ENCODE peak calls at places on chromosomes 11 and 22, in five cellular contexts. U is AG10803, S is fibroblast of lung, B is uterus, X is AG09319. Y is an unnamed sample.

GRCh38 chr11:130737041-130737830 is 179.0 kb downstream of the SNX19 start:
- DNase-seq in X (no peak), S (no peak), U (no peak), B (no peak), Y (no peak)

GRCh38 chr11:59062602-59063529 is 23.2 kb upstream of the GLYATL1B start:
- DNase-seq in U (no peak), B (no peak), S (no peak), X (no peak), Y (no peak)

GRCh38 chr11:113045146-113045545 is 83.9 kb downstream of the NCAM1 start:
- DNase-seq in X (no peak), B (no peak), S (no peak), U (no peak), Y (no peak)

GRCh38 chr22:30947821-30948454 is 20.6 kb downstream of the MORC2 start:
- DNase-seq in X (peak; percentile 31), U (peak; percentile 71), B (no peak), S (peak; percentile 79), Y (peak; percentile 53)

GRCh38 chr11:75369846-75370245 is 18.4 kb upstream of the ARRB1 start:
- DNase-seq in U (no peak), X (no peak), B (no peak), S (no peak), Y (no peak)

GRCh38 chr11:86926975-86927374 is 28.2 kb downstream of the FZD4 start:
- DNase-seq in S (no peak), B (no peak), X (no peak), U (no peak), Y (no peak)

GRCh38 chr11:108112059-108112458 is 9.3 kb upstream of the ACAT1 start:
- DNase-seq in X (no peak), B (no peak), U (no peak), S (peak; percentile 17), Y (no peak)

GRCh38 chr11:76455331-76455730 is 10.5 kb downstream of the EMSY start:
- DNase-seq in B (no peak), X (no peak), S (no peak), U (no peak), Y (no peak)

GRCh38 chr11:15930442-15931025 is 425.8 kb downstream of the SOX6 start:
- DNase-seq in B (no peak), X (no peak), S (no peak), U (no peak), Y (no peak)

GRCh38 chr11:120057595-120058581 is 80.0 kb downstream of the TRIM29 start:
- DNase-seq in X (no peak), B (no peak), U (peak; percentile 42), S (no peak), Y (no peak)

GRCh38 chr11:102553835-102554282 is 23.3 kb upstream of the MMP7 start:
- DNase-seq in S (no peak), X (no peak), B (no peak), U (no peak), Y (no peak)

GRCh38 chr11:107545101-107545514 is 20.4 kb downstream of the ALKBH8 start:
- DNase-seq in S (peak; percentile 19), U (peak; percentile 26), X (no peak), B (no peak), Y (no peak)

GRCh38 chr11:82960000-82960778 is 58.7 kb downstream of the DDIAS start:
- DNase-seq in U (no peak), S (no peak), B (no peak), X (no peak), Y (no peak)

GRCh38 chr11:61919113-61919840 is 1.9 kb upstream of the RAB3IL1 start:
- DNase-seq in U (no peak), S (no peak), B (no peak), X (no peak), Y (no peak)

GRCh38 chr22:41925783-41926460 is 684 bp downstream of the TNFRSF13C start:
- DNase-seq in X (no peak), U (peak; percentile 24), B (no peak), S (peak; percentile 28), Y (peak; percentile 26)

GRCh38 chr22:50153056-50153755 is 17.3 kb upstream of the PANX2 start:
- DNase-seq in S (no peak), X (no peak), B (no peak), U (no peak), Y (no peak)

GRCh38 chr11:30581646-30582045 is 4.5 kb downstream of the MPPED2 start:
- DNase-seq in U (no peak), X (no peak), S (no peak), B (no peak), Y (no peak)

GRCh38 chr22:26038365-26038764 is 130.9 kb upstream of the SEZ6L start:
- DNase-seq in S (no peak), U (no peak), B (no peak), X (no peak), Y (no peak)